ENCODE peak calls at places on chromosomes 13 and 19, in eight cellular contexts. M is pancreas, C is bronchial epithelial cell, H is lung, T is GM12865, J is epithelial cell of esophagus, X is tibial artery, P is fibroblast of pulmonary artery. G is an unnamed sample.

GRCh38 chr19:31545766-31546165 is 196.5 kb upstream of the TSHZ3 start:
- DNase-seq in C (no peak), H (no peak), X (no peak), T (no peak), M (no peak), J (no peak), P (no peak), G (no peak)

GRCh38 chr19:1251233-1251502 is 2.8 kb downstream of the MIDN start:
- DNase-seq in C (peak), J (peak), H (no peak), T (peak), M (no peak), X (peak), P (peak), G (no peak)

GRCh38 chr19:9406798-9407352 is 28.5 kb downstream of the ZNF266 start:
- DNase-seq in X (peak), T (peak), M (peak), H (peak), P (peak), J (peak), C (peak), G (no peak)

GRCh38 chr13:73133536-73133935 is 74.7 kb downstream of the KLF5 start:
- DNase-seq in P (no peak), M (no peak), T (no peak), J (peak), C (peak), H (no peak), X (no peak), G (no peak)

GRCh38 chr19:18488838-18489626 is 32.8 kb downstream of the ELL start:
- DNase-seq in T (no peak), P (no peak), C (no peak), J (peak), M (peak), X (no peak), H (no peak), G (peak)

GRCh38 chr19:50798116-50798942 is 8.1 kb downstream of the ACP4 start:
- DNase-seq in P (no peak), M (no peak), X (no peak), H (no peak), C (no peak), T (no peak), J (no peak), G (no peak)

GRCh38 chr19:3648037-3648905 is 21.7 kb upstream of the CACTIN start:
- DNase-seq in T (no peak), P (no peak), M (no peak), J (no peak), H (no peak), C (no peak), X (no peak), G (no peak)

GRCh38 chr19:49488863-49489537 is 1.6 kb downstream of the RPL13A start:
- DNase-seq in J (no peak), P (no peak), X (no peak), C (no peak), H (no peak), T (peak), M (no peak), G (no peak)

GRCh38 chr19:51359294-51359693 is 6.9 kb downstream of the ETFB start:
- DNase-seq in C (peak), X (no peak), H (no peak), M (no peak), T (no peak), P (peak), J (peak), G (no peak)

GRCh38 chr13:113785051-113786010 is 26.3 kb downstream of the TMEM255B start:
- DNase-seq in C (peak), X (no peak), T (peak), P (peak), H (no peak), J (peak), M (no peak), G (no peak)

GRCh38 chr19:43806848-43807247 is 4.6 kb upstream of the LYPD5 start:
- DNase-seq in M (no peak), P (no peak), T (no peak), C (no peak), X (no peak), H (no peak), J (peak), G (no peak)

GRCh38 chr13:100089633-100090032 is 740 bp downstream of the PCCA start:
- DNase-seq in J (peak), P (no peak), M (no peak), C (peak), H (no peak), X (no peak), T (peak), G (peak)

GRCh38 chr13:107289540-107289939 is 721.6 kb upstream of the ARGLU1 start:
- DNase-seq in T (no peak), J (no peak), C (no peak), P (no peak), M (no peak), X (no peak), H (no peak), G (no peak)

GRCh38 chr19:35288843-35289355 is 3.1 kb upstream of the MAG start:
- DNase-seq in M (no peak), H (no peak), J (no peak), X (no peak), P (no peak), T (no peak), C (no peak), G (no peak)

GRCh38 chr19:45163751-45164150 is 3.0 kb upstream of the NKPD1 start:
- DNase-seq in J (no peak), P (no peak), T (no peak), M (no peak), C (no peak), X (no peak), H (no peak), G (no peak)

GRCh38 chr19:51887522-51888498 is at the start of gene ZNF577:
- DNase-seq in T (peak), X (peak), H (peak), C (peak), P (peak), J (peak), M (peak), G (no peak)

DNA sequence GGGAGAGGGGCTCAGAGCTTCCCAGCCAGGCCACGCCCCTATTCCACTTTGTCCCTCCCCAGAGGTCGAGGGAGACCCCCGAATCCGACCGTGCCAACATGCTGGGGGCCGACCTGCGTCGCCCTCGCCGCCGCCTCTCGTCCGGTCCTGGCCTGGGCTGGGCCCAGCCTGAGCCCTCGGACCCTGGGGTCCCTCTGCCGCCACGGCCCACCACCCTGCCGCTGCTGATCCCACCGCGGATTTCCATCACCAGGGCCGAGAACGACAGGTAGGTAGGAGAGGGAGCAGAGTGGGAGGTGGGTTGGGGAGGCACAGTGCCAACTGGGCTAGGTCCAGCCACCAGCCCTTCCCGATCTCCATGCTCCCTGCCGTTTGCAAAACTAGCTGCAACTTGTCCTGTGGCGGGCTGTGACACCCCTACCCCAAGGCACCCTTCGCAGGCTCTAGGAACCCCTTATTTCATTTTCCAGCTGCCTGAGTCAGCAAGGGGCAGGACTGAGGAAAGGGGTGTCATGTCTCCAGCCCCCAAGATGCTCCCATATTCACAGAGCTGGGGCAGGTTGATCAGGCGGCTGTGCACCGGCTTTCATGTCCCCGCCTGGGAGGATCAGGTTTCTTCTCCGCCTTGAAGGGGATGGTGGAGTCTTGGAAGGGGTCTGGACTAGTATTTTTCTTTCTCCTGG is 2.6 kb upstream of the PDE4A start:
- DNase-seq in M (peak), T (no peak), X (no peak), J (peak), P (no peak), H (no peak), C (no peak), G (peak)
- H3K4me3 ChIP-seq in M (no peak), T (no peak), X (no peak), J (no peak), P (no peak), H (no peak), C (no peak), G (peak)

GRCh38 chr13:29319451-29319850 is 276.0 kb downstream of the SLC7A1 start:
- DNase-seq in P (no peak), H (no peak), C (no peak), X (no peak), J (no peak), M (no peak), T (no peak), G (no peak)
- TF ChIP-seq CTCF in P (no peak), H (no peak), C (no peak), X (no peak), J (no peak), M (no peak), T (no peak), G (no peak)

DNA sequence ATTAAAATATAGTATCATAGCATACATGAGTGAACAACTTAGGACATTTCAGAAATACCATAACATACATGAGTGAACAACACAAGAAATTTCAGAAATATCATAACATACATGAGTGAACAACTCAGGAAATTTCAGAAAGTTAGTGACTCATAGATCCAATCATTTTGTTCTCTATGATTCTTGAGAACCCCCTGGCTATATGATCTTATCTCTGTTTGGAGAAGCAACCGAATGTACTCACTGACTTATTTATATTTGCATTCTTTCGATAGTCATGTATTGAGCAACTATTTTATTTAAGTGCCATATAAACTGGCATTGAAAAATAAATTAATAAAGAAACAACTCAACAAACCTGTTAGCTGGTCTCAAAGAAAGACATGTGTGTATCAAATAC is 251.1 kb downstream of the EFNB2 start:
- DNase-seq in T (no peak), C (peak), M (no peak), J (peak), H (no peak), X (no peak), P (peak), G (no peak)
- H3K4me3 ChIP-seq in T (no peak), C (no peak), M (no peak), J (no peak), H (no peak), X (no peak), P (no peak), G (no peak)

GRCh38 chr13:85148009-85148408 is 651.2 kb downstream of the SLITRK6 start:
- DNase-seq in M (no peak), J (peak), X (no peak), P (peak), H (no peak), T (no peak), C (peak), G (no peak)
- TF ChIP-seq CTCF in M (no peak), J (no peak), X (no peak), P (no peak), H (no peak), T (no peak), C (no peak), G (no peak)

GRCh38 chr13:24460256-24460655 is 52.3 kb downstream of the PARP4 start:
- DNase-seq in X (no peak), C (no peak), M (no peak), H (no peak), P (no peak), T (no peak), J (no peak), G (no peak)
- H3K4me3 ChIP-seq in X (no peak), C (no peak), M (no peak), H (no peak), P (no peak), T (no peak), J (no peak), G (no peak)

GRCh38 chr13:35784286-35784951 is 307.9 kb upstream of the MAB21L1 start:
- DNase-seq in C (no peak), P (no peak), T (no peak), H (no peak), X (no peak), J (no peak), M (no peak), G (no peak)

GRCh38 chr13:35782793-35783192 is 306.3 kb upstream of the MAB21L1 start:
- DNase-seq in J (no peak), T (no peak), P (no peak), X (no peak), H (no peak), C (no peak), M (no peak), G (no peak)

GRCh38 chr13:35781044-35781443 is 304.6 kb upstream of the MAB21L1 start:
- DNase-seq in P (no peak), X (no peak), J (peak), M (no peak), H (no peak), T (no peak), C (no peak), G (no peak)

GRCh38 chr13:35780613-35781012 is 304.1 kb upstream of the MAB21L1 start:
- DNase-seq in C (no peak), P (no peak), J (no peak), H (no peak), X (no peak), M (no peak), T (no peak), G (no peak)

DNA sequence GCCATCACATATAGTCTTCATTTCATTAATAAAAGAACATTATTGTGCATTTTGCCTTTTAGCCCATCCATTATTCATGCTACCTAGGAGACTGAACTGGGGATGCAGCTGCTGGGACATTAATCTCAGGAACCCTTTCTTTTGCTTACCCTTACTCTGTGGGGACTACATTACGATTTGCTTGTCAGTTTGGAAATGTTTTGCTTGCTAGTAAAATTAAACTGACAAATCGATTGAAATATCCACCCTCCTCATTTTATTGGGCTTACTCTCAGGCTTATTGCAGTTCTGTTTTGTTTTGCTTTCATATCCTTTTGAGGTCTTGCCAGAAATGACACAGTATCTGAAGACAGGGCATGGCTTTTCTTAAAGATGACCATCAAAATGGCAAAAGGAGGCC is 305.2 kb upstream of the MAB21L1 start:
- DNase-seq in M (no peak), C (no peak), H (no peak), X (no peak), J (no peak), P (no peak), T (no peak), G (no peak)
- TF ChIP-seq CTCF in M (no peak), C (no peak), H (no peak), X (no peak), J (no peak), P (no peak), T (no peak), G (no peak)

GRCh38 chr13:69603144-69603853 is 504.3 kb upstream of the ATXN8OS start:
- DNase-seq in C (no peak), H (no peak), M (no peak), T (no peak), P (no peak), X (no peak), J (no peak), G (no peak)

GRCh38 chr13:69601661-69602060 is 506.0 kb upstream of the ATXN8OS start:
- DNase-seq in M (no peak), J (no peak), X (no peak), T (no peak), P (no peak), H (no peak), C (no peak), G (no peak)

GRCh38 chr13:69597088-69597487 is 510.5 kb upstream of the ATXN8OS start:
- DNase-seq in M (no peak), H (no peak), J (no peak), T (no peak), X (no peak), C (no peak), P (no peak), G (no peak)

GRCh38 chr13:69604698-69605097 is 502.9 kb upstream of the ATXN8OS start:
- DNase-seq in T (no peak), M (no peak), H (no peak), X (no peak), J (no peak), P (no peak), C (no peak), G (no peak)

DNA sequence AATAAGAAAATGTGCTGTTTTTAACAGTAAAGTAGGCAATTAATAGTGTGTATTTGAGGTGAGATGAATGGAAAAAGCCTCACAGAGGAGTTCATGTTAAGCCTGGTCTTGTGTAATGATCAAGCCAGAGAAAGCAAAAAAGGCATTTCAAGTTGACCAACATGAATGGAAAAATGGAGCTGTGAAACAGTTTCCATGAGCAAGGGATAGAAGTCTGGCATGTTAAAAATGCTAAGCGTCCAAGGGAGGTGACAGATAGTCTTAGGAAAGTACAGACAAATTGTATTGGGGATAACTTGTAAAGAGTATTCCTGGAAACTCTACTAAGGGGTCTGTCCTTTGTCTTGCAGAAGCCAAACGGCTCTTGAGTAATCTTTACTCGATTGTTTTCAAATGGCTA is 506.8 kb upstream of the ATXN8OS start:
- DNase-seq in H (no peak), J (no peak), M (no peak), P (no peak), T (no peak), C (no peak), X (no peak), G (no peak)
- H3K4me3 ChIP-seq in H (no peak), J (no peak), M (no peak), P (no peak), T (no peak), C (no peak), X (no peak), G (no peak)

GRCh38 chr13:110617326-110618072 is 2.2 kb downstream of the NAXD start:
- DNase-seq in X (no peak), C (peak), M (peak), T (no peak), J (peak), P (peak), H (no peak), G (peak)

GRCh38 chr13:110618167-110618566 is 2.8 kb downstream of the NAXD start:
- DNase-seq in X (no peak), J (no peak), C (no peak), M (no peak), P (no peak), T (no peak), H (no peak), G (no peak)

GRCh38 chr13:110615005-110615321 is 382 bp upstream of the NAXD start:
- DNase-seq in H (no peak), C (no peak), P (no peak), M (peak), T (no peak), J (no peak), X (no peak), G (no peak)

GRCh38 chr13:110615322-110616102 is at the start of gene NAXD:
- DNase-seq in P (peak), M (peak), J (peak), X (peak), C (peak), T (peak), H (peak), G (peak)

DNA sequence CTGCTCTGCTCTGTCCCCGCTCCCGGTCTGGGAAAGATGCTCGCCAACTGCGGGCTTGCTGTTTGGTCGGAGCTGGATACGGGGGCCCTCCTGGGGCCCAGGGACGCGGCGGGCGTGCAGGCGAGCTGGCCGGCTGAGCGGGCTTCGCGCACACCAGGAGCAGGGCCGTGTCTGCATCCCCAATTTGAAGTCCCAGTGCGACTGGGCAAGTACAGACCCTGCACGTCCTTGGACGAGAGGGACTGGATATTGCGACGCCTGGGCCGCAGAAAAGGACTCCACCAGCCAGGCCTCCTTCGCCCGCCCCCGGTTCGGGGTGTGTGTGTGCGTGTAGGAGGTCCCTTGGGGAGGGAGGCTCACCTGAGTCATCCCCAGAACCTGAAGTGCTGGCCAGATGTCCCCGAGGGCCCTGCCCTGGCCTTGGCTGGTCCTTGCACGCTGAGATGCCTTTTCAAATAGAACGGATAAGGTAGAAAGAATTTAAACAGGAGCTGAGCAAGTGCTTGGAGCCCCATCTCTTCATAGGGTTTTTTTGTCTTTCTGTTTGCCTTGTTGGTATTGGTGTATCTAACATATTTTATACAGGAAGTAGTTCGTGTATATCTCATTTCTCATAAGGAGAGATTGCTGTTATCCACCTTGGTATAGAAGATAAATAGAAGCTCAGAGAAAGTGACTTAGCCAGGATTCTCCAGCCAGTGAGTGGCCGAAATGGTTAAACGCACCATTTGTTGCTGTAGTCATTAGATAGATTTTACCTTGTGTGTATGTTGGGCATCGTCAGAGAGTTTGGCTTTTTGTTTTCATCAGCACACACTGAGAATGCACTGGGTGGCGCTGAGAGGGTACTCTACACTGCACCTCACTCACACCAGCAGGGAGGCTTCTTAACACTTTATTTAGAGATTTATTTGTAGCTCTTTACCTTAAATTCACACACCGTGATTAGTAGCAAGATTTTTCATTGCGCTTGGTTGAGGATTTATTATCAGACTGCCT is 1.1 kb downstream of the NAXD start:
- DNase-seq in X (peak), J (peak), H (peak), T (peak), M (peak), P (peak), C (peak), G (peak)
- TF ChIP-seq CTCF in X (no peak), J (no peak), H (no peak), T (peak), M (no peak), P (no peak), C (no peak), G (peak)

G was measured in OCI-LY7.